ENCODE peak calls at places on chromosomes 6 and 20, in six cellular contexts. B, V, N, H, S and A are unnamed samples. For H3K4me1, the result is how much of the 10 kb centered on the place peaks cover.

GRCh38 chr6:13927203-13927602 is 2.5 kb downstream of the RNF182 start:
- DNase-seq in H (no peak), N (peak), S (no peak), V (no peak), B (no peak), A (no peak)

GRCh38 chr6:6008648-6009421 is 2.1 kb upstream of the NRN1 start:
- DNase-seq in H (no peak), N (peak), V (peak), B (peak), S (no peak), A (peak)

GRCh38 chr20:10454135-10454750 is 19.1 kb downstream of the SLX4IP start:
- DNase-seq in V (no peak), B (no peak), S (no peak), N (no peak), H (no peak), A (no peak)

GRCh38 chr20:21505810-21506530 is 7.9 kb downstream of the NKX2-2 start:
- DNase-seq in H (no peak), S (no peak), V (no peak), B (peak), N (peak), A (peak)

GRCh38 chr6:138647006-138647405 is 126.6 kb upstream of the CCDC28A start:
- DNase-seq in V (no peak), B (no peak), H (no peak), N (no peak), S (no peak), A (peak)

GRCh38 chr6:111791415-111791814 is 81.8 kb downstream of the FYN start:
- DNase-seq in H (no peak), V (no peak), N (no peak), S (no peak), B (no peak), A (peak)

GRCh38 chr6:26199057-26199772 is 112.0 kb downstream of the HFE start:
- DNase-seq in V (peak), H (peak), N (peak), S (peak), B (peak), A (peak)

GRCh38 chr6:128532827-128533226 is 12.4 kb upstream of the PTPRK start:
- DNase-seq in N (no peak), B (no peak), S (no peak), V (no peak), H (no peak), A (no peak)

GRCh38 chr6:169312658-169313346 is 59.2 kb upstream of the THBS2 start:
- DNase-seq in N (no peak), B (no peak), S (no peak), V (no peak), H (no peak), A (no peak)

GRCh38 chr6:127775371-127775770 is 125.5 kb downstream of the THEMIS start:
- DNase-seq in H (no peak), V (no peak), S (no peak), B (no peak), N (no peak), A (peak)

GRCh38 chr6:144408151-144408550 is 123.0 kb downstream of the UTRN start:
- DNase-seq in B (no peak), S (no peak), H (no peak), N (no peak), V (peak), A (peak)

GRCh38 chr6:36320475-36320874 is 16.2 kb downstream of the BNIP5 start:
- DNase-seq in V (no peak), S (no peak), N (peak), H (no peak), B (peak), A (no peak)

GRCh38 chr20:18224968-18225568 is 63.3 kb upstream of the ZNF133 start:
- DNase-seq in N (no peak), H (no peak), B (peak), V (no peak), S (peak), A (peak)

GRCh38 chr6:125340175-125340835 is 38.5 kb upstream of the HDDC2 start:
- DNase-seq in B (no peak), N (no peak), S (no peak), H (no peak), V (no peak), A (no peak)

GRCh38 chr20:49887251-49887827 is 28.0 kb downstream of the SPATA2 start:
- DNase-seq in H (no peak), N (no peak), V (peak), B (no peak), S (no peak), A (peak)

GRCh38 chr6:26286168-26286854 is 78.7 kb upstream of the BTN3A2 start:
- DNase-seq in S (peak), V (peak), N (peak), H (peak), B (peak), A (peak)

GRCh38 chr6:152110878-152111820 is 303.7 kb downstream of the ESR1 start:
- DNase-seq in N (no peak), S (no peak), V (no peak), H (no peak), B (no peak), A (peak)

GRCh38 chr20:58303547-58303946 is 6.0 kb upstream of the RAB22A start:
- DNase-seq in S (no peak), H (no peak), V (no peak), N (no peak), B (no peak), A (no peak)

GRCh38 chr6:162249907-162250642 is 477.5 kb downstream of the PRKN start:
- DNase-seq in B (no peak), S (no peak), H (no peak), V (no peak), N (no peak), A (no peak)

GRCh38 chr20:49411221-49411925 is 71.1 kb downstream of the KCNB1 start:
- DNase-seq in N (peak), S (no peak), H (no peak), B (no peak), V (no peak), A (no peak)

GRCh38 chr6:122323361-122323760 is 76.1 kb upstream of the HSF2 start:
- DNase-seq in H (no peak), N (no peak), S (no peak), B (no peak), V (no peak), A (no peak)

GRCh38 chr20:14583413-14583812 is 246.0 kb upstream of the FLRT3 start:
- DNase-seq in N (no peak), B (no peak), S (no peak), V (no peak), H (no peak), A (no peak)

GRCh38 chr6:126228001-126228791 is 111.7 kb upstream of the CENPW start:
- DNase-seq in B (no peak), N (peak), H (no peak), V (no peak), S (no peak), A (peak)

GRCh38 chr6:25050356-25050755 is 114.6 kb upstream of the RIPOR2 start:
- DNase-seq in N (peak), H (no peak), S (no peak), B (peak), V (no peak), A (peak)

GRCh38 chr20:1373036-1373435 is 19.8 kb downstream of the FKBP1A start:
- DNase-seq in H (no peak), B (no peak), N (no peak), S (no peak), V (no peak), A (no peak)

GRCh38 chr6:156102129-156102528 is 646.5 kb upstream of the NOX3 start:
- DNase-seq in B (peak), H (no peak), S (no peak), N (peak), V (no peak), A (peak)

GRCh38 chr20:32339116-32339515 is 19.0 kb upstream of the ASXL1 start:
- DNase-seq in V (no peak), S (no peak), H (no peak), N (no peak), B (no peak), A (no peak)

GRCh38 chr20:32338665-32339064 is 19.5 kb upstream of the ASXL1 start:
- DNase-seq in V (no peak), S (no peak), N (no peak), H (no peak), B (no peak), A (no peak)

GRCh38 chr20:32337937-32338661 is 20.0 kb upstream of the ASXL1 start:
- DNase-seq in V (no peak), N (no peak), S (no peak), H (no peak), B (no peak), A (no peak)

GRCh38 chr20:32333988-32334885 is 23.9 kb upstream of the ASXL1 start:
- DNase-seq in V (peak), B (peak), H (peak), S (peak), N (peak), A (no peak)

GRCh38 chr20:32336918-32337347 is 21.2 kb upstream of the ASXL1 start:
- DNase-seq in H (no peak), V (no peak), B (no peak), N (peak), S (no peak), A (peak)
- H3K4me1 ChIP-seq in H (half or more), V (under half), B (under half), N (under half), S (under half), A (under half)

GRCh38 chr6:21870071-21870729 is 276.6 kb downstream of the SOX4 start:
- DNase-seq in N (no peak), S (no peak), V (no peak), H (no peak), B (no peak), A (no peak)
- H3K4me1 ChIP-seq in N (under half), S (under half), V (under half), H (under half), B (under half), A (under half)

GRCh38 chr6:136766274-136766673 is 26.0 kb downstream of the MAP3K5 start:
- DNase-seq in S (no peak), N (no peak), B (no peak), H (no peak), V (no peak), A (no peak)
- H3K4me1 ChIP-seq in S (under half), N (half or more), B (under half), H (under half), V (under half), A (under half)

DNA sequence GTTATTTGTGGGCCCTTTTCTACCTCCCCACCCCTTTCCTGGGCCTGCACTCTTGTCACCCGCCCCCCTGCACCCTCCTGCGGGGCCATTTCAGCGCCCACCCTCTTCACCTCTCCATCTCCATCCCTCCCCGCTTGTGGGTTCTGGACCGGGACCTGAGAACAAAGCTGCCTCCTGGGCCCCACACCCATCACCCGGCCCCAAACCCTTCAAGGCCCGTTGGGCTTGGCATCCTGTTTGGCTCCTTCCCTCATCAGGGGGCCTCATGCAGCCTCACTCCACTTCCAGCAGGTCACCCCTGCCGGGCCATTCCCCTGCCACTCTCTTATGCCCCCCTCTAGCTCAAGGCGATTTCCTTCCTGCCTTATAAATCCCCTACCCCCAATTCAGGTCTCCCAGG is 67.4 kb downstream of the SRC start:
- DNase-seq in B (no peak), V (no peak), H (no peak), N (no peak), S (no peak), A (no peak)
- H3K4me1 ChIP-seq in B (under half), V (under half), H (under half), N (under half), S (under half), A (under half)

DNA sequence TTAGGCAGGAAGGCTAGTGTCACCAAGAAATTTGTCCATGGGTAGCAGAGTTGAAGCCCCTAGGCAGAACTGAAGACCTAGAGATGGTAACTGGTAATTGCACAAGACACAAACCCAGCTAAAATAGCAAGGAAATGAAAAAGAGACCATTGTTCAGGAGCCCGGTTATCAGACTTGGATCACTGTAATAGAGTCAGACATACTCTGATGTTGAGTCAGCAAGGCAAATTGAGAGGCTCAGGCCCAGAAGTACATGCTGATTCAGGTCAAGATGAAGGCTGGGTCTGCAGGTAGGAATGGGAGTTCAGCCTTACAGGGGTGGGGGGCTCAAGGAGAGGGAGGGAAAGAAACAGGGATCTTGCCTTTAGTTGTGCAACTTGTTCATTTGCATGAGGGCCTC is 6.5 kb upstream of the TMEM242 start:
- DNase-seq in V (no peak), N (no peak), S (no peak), B (no peak), H (no peak), A (no peak)
- H3K4me1 ChIP-seq in V (under half), N (under half), S (under half), B (under half), H (under half), A (under half)

GRCh38 chr20:45866454-45866853 is 9.0 kb downstream of the ZSWIM3 start:
- DNase-seq in S (no peak), H (no peak), V (peak), B (no peak), N (no peak), A (no peak)
- H3K4me1 ChIP-seq in S (under half), H (under half), V (under half), B (under half), N (under half), A (under half)